ENCODE peak calls at places on chromosome 13, in ten cellular contexts. One of them, this sample, is unnamed.

GRCh38 chr13:78228940-78229339 is 310.3 kb upstream of the EDNRB start:
- DNase-seq in K562: no peak
- DNase-seq in neural progenitor cell: no peak
- DNase-seq in left ventricle myocardium inferior: no peak
- DNase-seq in OCI-LY7: no peak
- DNase-seq in gastrocnemius medialis: no peak
- DNase-seq in mesendoderm: no peak
- DNase-seq in breast epithelium: no peak
- DNase-seq in right atrium auricular region: no peak
- DNase-seq in thoracic aorta: no peak
- DNase-seq in this sample: no peak

GRCh38 chr13:30908416-30908980 is 2.4 kb downstream of the MEDAG start:
- DNase-seq in K562: no peak
- DNase-seq in neural progenitor cell: no peak
- DNase-seq in left ventricle myocardium inferior: peak; percentile 47
- DNase-seq in OCI-LY7: no peak
- DNase-seq in gastrocnemius medialis: no peak
- DNase-seq in mesendoderm: no peak
- DNase-seq in breast epithelium: no peak
- DNase-seq in right atrium auricular region: no peak
- DNase-seq in thoracic aorta: no peak
- DNase-seq in this sample: no peak

GRCh38 chr13:39942177-39942900 is 286.9 kb downstream of the COG6 start:
- DNase-seq in K562: peak; percentile 6
- DNase-seq in neural progenitor cell: no peak
- DNase-seq in left ventricle myocardium inferior: no peak
- DNase-seq in OCI-LY7: no peak
- DNase-seq in gastrocnemius medialis: no peak
- DNase-seq in mesendoderm: peak; percentile 31
- DNase-seq in breast epithelium: no peak
- DNase-seq in right atrium auricular region: no peak
- DNase-seq in thoracic aorta: no peak
- DNase-seq in this sample: no peak

GRCh38 chr13:57409121-57409520 is 222.4 kb upstream of the PCDH17 start:
- DNase-seq in K562: no peak
- DNase-seq in neural progenitor cell: peak; percentile 38
- DNase-seq in left ventricle myocardium inferior: no peak
- DNase-seq in OCI-LY7: no peak
- DNase-seq in gastrocnemius medialis: no peak
- DNase-seq in mesendoderm: peak; percentile 68
- DNase-seq in breast epithelium: no peak
- DNase-seq in right atrium auricular region: no peak
- DNase-seq in thoracic aorta: no peak
- DNase-seq in this sample: peak; percentile 24

GRCh38 chr13:42333613-42334328 is 61.8 kb downstream of the AKAP11 start:
- DNase-seq in K562: peak; percentile 11
- DNase-seq in neural progenitor cell: peak; percentile 62
- DNase-seq in left ventricle myocardium inferior: no peak
- DNase-seq in OCI-LY7: peak; percentile 33
- DNase-seq in gastrocnemius medialis: no peak
- DNase-seq in mesendoderm: peak; percentile 73
- DNase-seq in breast epithelium: no peak
- DNase-seq in right atrium auricular region: no peak
- DNase-seq in thoracic aorta: no peak
- DNase-seq in this sample: peak; percentile 80

GRCh38 chr13:28138756-28139470 is 568 bp downstream of the PAN3 start:
- DNase-seq in K562: peak; percentile 85
- DNase-seq in neural progenitor cell: peak; percentile 90
- DNase-seq in left ventricle myocardium inferior: peak; percentile 83
- DNase-seq in OCI-LY7: peak; percentile 84
- DNase-seq in gastrocnemius medialis: peak; percentile 69
- DNase-seq in mesendoderm: peak; percentile 96
- DNase-seq in breast epithelium: peak; percentile 77
- DNase-seq in right atrium auricular region: peak; percentile 79
- DNase-seq in thoracic aorta: peak; percentile 62
- DNase-seq in this sample: peak; percentile 85

GRCh38 chr13:75656590-75656989 is 20.5 kb downstream of the LMO7 start:
- DNase-seq in K562: no peak
- DNase-seq in neural progenitor cell: no peak
- DNase-seq in left ventricle myocardium inferior: no peak
- DNase-seq in OCI-LY7: no peak
- DNase-seq in gastrocnemius medialis: no peak
- DNase-seq in mesendoderm: no peak
- DNase-seq in breast epithelium: no peak
- DNase-seq in right atrium auricular region: no peak
- DNase-seq in thoracic aorta: no peak
- DNase-seq in this sample: no peak

GRCh38 chr13:98083507-98083906 is 59.4 kb upstream of the FARP1 start:
- DNase-seq in K562: no peak
- DNase-seq in neural progenitor cell: no peak
- DNase-seq in left ventricle myocardium inferior: no peak
- DNase-seq in OCI-LY7: no peak
- DNase-seq in gastrocnemius medialis: no peak
- DNase-seq in mesendoderm: no peak
- DNase-seq in breast epithelium: no peak
- DNase-seq in right atrium auricular region: no peak
- DNase-seq in thoracic aorta: no peak
- DNase-seq in this sample: no peak

GRCh38 chr13:75443356-75443958 is 38.5 kb downstream of the TBC1D4 start:
- DNase-seq in K562: no peak
- DNase-seq in neural progenitor cell: no peak
- DNase-seq in left ventricle myocardium inferior: no peak
- DNase-seq in OCI-LY7: no peak
- DNase-seq in gastrocnemius medialis: no peak
- DNase-seq in mesendoderm: no peak
- DNase-seq in breast epithelium: no peak
- DNase-seq in right atrium auricular region: no peak
- DNase-seq in thoracic aorta: no peak
- DNase-seq in this sample: no peak

GRCh38 chr13:27039171-27039701 is 132.4 kb downstream of the USP12 start:
- DNase-seq in K562: no peak
- DNase-seq in neural progenitor cell: no peak
- DNase-seq in left ventricle myocardium inferior: no peak
- DNase-seq in OCI-LY7: no peak
- DNase-seq in gastrocnemius medialis: no peak
- DNase-seq in mesendoderm: no peak
- DNase-seq in breast epithelium: no peak
- DNase-seq in right atrium auricular region: no peak
- DNase-seq in thoracic aorta: no peak
- DNase-seq in this sample: no peak
- H3K4me1 ChIP-seq in K562: peaks cover 7% of the 10 kb centered on the region
- H3K4me1 ChIP-seq in neural progenitor cell: peaks cover 7% of the 10 kb centered on the region
- H3K4me1 ChIP-seq in left ventricle myocardium inferior: peaks cover 32% of the 10 kb centered on the region
- H3K4me1 ChIP-seq in OCI-LY7: no peaks in the 10 kb centered on the region
- H3K4me1 ChIP-seq in gastrocnemius medialis: no peaks in the 10 kb centered on the region
- H3K4me1 ChIP-seq in mesendoderm: no peaks in the 10 kb centered on the region
- H3K4me1 ChIP-seq in breast epithelium: no peaks in the 10 kb centered on the region
- H3K4me1 ChIP-seq in right atrium auricular region: peaks cover 21% of the 10 kb centered on the region
- H3K4me1 ChIP-seq in thoracic aorta: peaks cover 4% of the 10 kb centered on the region
- H3K4me1 ChIP-seq in this sample: peaks cover 27% of the 10 kb centered on the region

GRCh38 chr13:48223016-48223385 is 10.0 kb upstream of the ITM2B start:
- DNase-seq in K562: no peak
- DNase-seq in neural progenitor cell: no peak
- DNase-seq in left ventricle myocardium inferior: no peak
- DNase-seq in OCI-LY7: no peak
- DNase-seq in gastrocnemius medialis: no peak
- DNase-seq in mesendoderm: no peak
- DNase-seq in breast epithelium: no peak
- DNase-seq in right atrium auricular region: no peak
- DNase-seq in thoracic aorta: no peak
- DNase-seq in this sample: no peak

GRCh38 chr13:48222358-48223015 is 10.5 kb upstream of the ITM2B start:
- DNase-seq in K562: no peak
- DNase-seq in neural progenitor cell: no peak
- DNase-seq in left ventricle myocardium inferior: peak; percentile 46
- DNase-seq in OCI-LY7: no peak
- DNase-seq in gastrocnemius medialis: no peak
- DNase-seq in mesendoderm: no peak
- DNase-seq in breast epithelium: no peak
- DNase-seq in right atrium auricular region: peak; percentile 75
- DNase-seq in thoracic aorta: no peak
- DNase-seq in this sample: no peak

GRCh38 chr13:48216204-48216711 is 16.7 kb upstream of the ITM2B start:
- DNase-seq in K562: no peak
- DNase-seq in neural progenitor cell: no peak
- DNase-seq in left ventricle myocardium inferior: no peak
- DNase-seq in OCI-LY7: no peak
- DNase-seq in gastrocnemius medialis: no peak
- DNase-seq in mesendoderm: peak; percentile 37
- DNase-seq in breast epithelium: no peak
- DNase-seq in right atrium auricular region: no peak
- DNase-seq in thoracic aorta: no peak
- DNase-seq in this sample: peak; percentile 18

GRCh38 chr13:48220592-48221300 is 12.3 kb upstream of the ITM2B start:
- DNase-seq in K562: no peak
- DNase-seq in neural progenitor cell: no peak
- DNase-seq in left ventricle myocardium inferior: no peak
- DNase-seq in OCI-LY7: no peak
- DNase-seq in gastrocnemius medialis: no peak
- DNase-seq in mesendoderm: no peak
- DNase-seq in breast epithelium: no peak
- DNase-seq in right atrium auricular region: no peak
- DNase-seq in thoracic aorta: no peak
- DNase-seq in this sample: no peak

GRCh38 chr13:48221301-48222190 is 11.5 kb upstream of the ITM2B start:
- DNase-seq in K562: no peak
- DNase-seq in neural progenitor cell: no peak
- DNase-seq in left ventricle myocardium inferior: no peak
- DNase-seq in OCI-LY7: no peak
- DNase-seq in gastrocnemius medialis: no peak
- DNase-seq in mesendoderm: no peak
- DNase-seq in breast epithelium: no peak
- DNase-seq in right atrium auricular region: no peak
- DNase-seq in thoracic aorta: no peak
- DNase-seq in this sample: no peak
- H3K4me1 ChIP-seq in K562: no peaks in the 10 kb centered on the region
- H3K4me1 ChIP-seq in neural progenitor cell: no peaks in the 10 kb centered on the region
- H3K4me1 ChIP-seq in left ventricle myocardium inferior: peaks cover 18% of the 10 kb centered on the region
- H3K4me1 ChIP-seq in OCI-LY7: peaks cover 9% of the 10 kb centered on the region
- H3K4me1 ChIP-seq in gastrocnemius medialis: peaks cover 17% of the 10 kb centered on the region
- H3K4me1 ChIP-seq in mesendoderm: no peaks in the 10 kb centered on the region
- H3K4me1 ChIP-seq in breast epithelium: no peaks in the 10 kb centered on the region
- H3K4me1 ChIP-seq in right atrium auricular region: peaks cover 9% of the 10 kb centered on the region
- H3K4me1 ChIP-seq in thoracic aorta: peaks cover 12% of the 10 kb centered on the region
- H3K4me1 ChIP-seq in this sample: no peaks in the 10 kb centered on the region

GRCh38 chr13:33275916-33276315 is 9.6 kb downstream of the STARD13 start:
- DNase-seq in K562: no peak
- DNase-seq in neural progenitor cell: no peak
- DNase-seq in left ventricle myocardium inferior: no peak
- DNase-seq in OCI-LY7: no peak
- DNase-seq in gastrocnemius medialis: no peak
- DNase-seq in mesendoderm: no peak
- DNase-seq in breast epithelium: no peak
- DNase-seq in right atrium auricular region: no peak
- DNase-seq in thoracic aorta: no peak
- DNase-seq in this sample: no peak

GRCh38 chr13:33272531-33273124 is 12.9 kb downstream of the STARD13 start:
- DNase-seq in K562: no peak
- DNase-seq in neural progenitor cell: no peak
- DNase-seq in left ventricle myocardium inferior: no peak
- DNase-seq in OCI-LY7: no peak
- DNase-seq in gastrocnemius medialis: no peak
- DNase-seq in mesendoderm: no peak
- DNase-seq in breast epithelium: no peak
- DNase-seq in right atrium auricular region: no peak
- DNase-seq in thoracic aorta: no peak
- DNase-seq in this sample: no peak

GRCh38 chr13:33274264-33274663 is 11.3 kb downstream of the STARD13 start:
- DNase-seq in K562: no peak
- DNase-seq in neural progenitor cell: no peak
- DNase-seq in left ventricle myocardium inferior: no peak
- DNase-seq in OCI-LY7: no peak
- DNase-seq in gastrocnemius medialis: no peak
- DNase-seq in mesendoderm: peak; percentile 28
- DNase-seq in breast epithelium: no peak
- DNase-seq in right atrium auricular region: no peak
- DNase-seq in thoracic aorta: no peak
- DNase-seq in this sample: no peak

GRCh38 chr13:33271759-33272158 is 13.8 kb downstream of the STARD13 start:
- DNase-seq in K562: no peak
- DNase-seq in neural progenitor cell: no peak
- DNase-seq in left ventricle myocardium inferior: no peak
- DNase-seq in OCI-LY7: no peak
- DNase-seq in gastrocnemius medialis: no peak
- DNase-seq in mesendoderm: no peak
- DNase-seq in breast epithelium: no peak
- DNase-seq in right atrium auricular region: no peak
- DNase-seq in thoracic aorta: no peak
- DNase-seq in this sample: no peak

DNA sequence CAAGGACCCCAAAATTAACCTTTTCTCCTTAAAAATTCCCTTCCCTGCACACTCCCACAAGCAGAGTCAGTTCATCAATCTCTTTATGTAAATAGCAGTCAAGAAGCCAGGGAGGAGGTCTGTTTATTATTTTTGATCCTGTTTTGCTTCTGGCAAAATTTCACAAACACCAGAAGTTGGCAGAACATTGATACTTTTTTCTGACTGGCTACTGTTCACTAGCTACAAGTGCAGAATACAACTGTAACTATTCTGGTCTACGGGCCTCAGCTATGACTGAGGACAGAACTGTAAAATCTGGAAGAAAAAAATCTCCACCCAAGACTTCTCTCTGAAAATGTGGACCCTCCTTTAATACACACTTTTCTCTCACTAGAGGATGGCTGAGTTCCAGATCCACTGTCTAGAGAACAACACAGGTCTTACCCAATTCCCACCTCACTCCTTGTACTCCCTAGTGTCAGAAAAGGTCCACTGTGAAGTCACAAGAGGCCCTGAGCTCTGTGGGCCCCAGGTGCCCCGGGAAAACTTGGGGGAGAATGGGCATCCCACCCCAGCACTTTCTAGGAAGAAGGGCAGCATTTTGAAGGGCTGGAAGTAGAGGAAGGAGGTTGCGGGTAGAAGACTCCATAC is 14.5 kb downstream of the STARD13 start:
- DNase-seq in K562: no peak
- DNase-seq in neural progenitor cell: no peak
- DNase-seq in left ventricle myocardium inferior: no peak
- DNase-seq in OCI-LY7: no peak
- DNase-seq in gastrocnemius medialis: no peak
- DNase-seq in mesendoderm: no peak
- DNase-seq in breast epithelium: no peak
- DNase-seq in right atrium auricular region: no peak
- DNase-seq in thoracic aorta: no peak
- DNase-seq in this sample: no peak
- H3K4me1 ChIP-seq in K562: no peaks in the 10 kb centered on the region
- H3K4me1 ChIP-seq in neural progenitor cell: no peaks in the 10 kb centered on the region
- H3K4me1 ChIP-seq in left ventricle myocardium inferior: peaks cover 100% of the 10 kb centered on the region
- H3K4me1 ChIP-seq in OCI-LY7: no peaks in the 10 kb centered on the region
- H3K4me1 ChIP-seq in gastrocnemius medialis: peaks cover 31% of the 10 kb centered on the region
- H3K4me1 ChIP-seq in mesendoderm: no peaks in the 10 kb centered on the region
- H3K4me1 ChIP-seq in breast epithelium: no peaks in the 10 kb centered on the region
- H3K4me1 ChIP-seq in right atrium auricular region: peaks cover 85% of the 10 kb centered on the region
- H3K4me1 ChIP-seq in thoracic aorta: peaks cover 12% of the 10 kb centered on the region
- H3K4me1 ChIP-seq in this sample: peaks cover 6% of the 10 kb centered on the region

DNA sequence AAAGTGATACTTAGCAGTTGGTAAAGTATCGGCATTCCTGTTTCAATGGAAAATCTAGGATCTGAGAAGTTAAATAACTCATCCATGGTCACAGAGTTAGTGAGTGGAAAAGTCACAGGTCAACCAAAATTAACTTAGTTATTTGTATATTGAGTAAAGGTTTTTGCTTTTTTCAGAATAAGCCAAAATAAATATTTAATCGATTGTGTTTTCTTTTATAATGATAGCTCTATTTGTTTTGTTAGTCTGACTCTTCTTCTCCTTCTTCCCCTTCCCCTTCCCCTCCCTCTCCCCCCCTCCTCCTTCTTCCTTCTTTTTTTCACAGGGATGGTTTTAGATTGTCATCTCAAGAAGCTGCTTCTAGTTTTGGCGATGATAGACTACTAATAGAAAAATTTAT is 173.5 kb downstream of the PCCA start:
- DNase-seq in K562: no peak
- DNase-seq in neural progenitor cell: no peak
- DNase-seq in left ventricle myocardium inferior: no peak
- DNase-seq in OCI-LY7: no peak
- DNase-seq in gastrocnemius medialis: no peak
- DNase-seq in mesendoderm: no peak
- DNase-seq in breast epithelium: no peak
- DNase-seq in right atrium auricular region: no peak
- DNase-seq in thoracic aorta: no peak
- DNase-seq in this sample: no peak
- H3K4me1 ChIP-seq in K562: no peaks in the 10 kb centered on the region
- H3K4me1 ChIP-seq in neural progenitor cell: no peaks in the 10 kb centered on the region
- H3K4me1 ChIP-seq in left ventricle myocardium inferior: no peaks in the 10 kb centered on the region
- H3K4me1 ChIP-seq in OCI-LY7: no peaks in the 10 kb centered on the region
- H3K4me1 ChIP-seq in gastrocnemius medialis: no peaks in the 10 kb centered on the region
- H3K4me1 ChIP-seq in mesendoderm: no peaks in the 10 kb centered on the region
- H3K4me1 ChIP-seq in breast epithelium: no peaks in the 10 kb centered on the region
- H3K4me1 ChIP-seq in right atrium auricular region: no peaks in the 10 kb centered on the region
- H3K4me1 ChIP-seq in thoracic aorta: peaks cover 3% of the 10 kb centered on the region
- H3K4me1 ChIP-seq in this sample: peaks cover 12% of the 10 kb centered on the region